ENCODE peak calls at places on chromosomes 16 and 17, in four cellular contexts. G, T, R and P are unnamed samples.

GRCh38 chr16:8877894-8878522 is 4.1 kb upstream of the LITAFD start:
- ATAC-seq in G (peak), T (no peak), R (no peak), P (no peak)

GRCh38 chr17:74274060-74274702 is at the start of gene DNAI2:
- ATAC-seq in G (peak), T (no peak), R (no peak), P (no peak)

GRCh38 chr17:75316253-75316652 is 27.0 kb upstream of the SLC25A19 start:
- ATAC-seq in G (no peak), T (no peak), R (no peak), P (no peak)

GRCh38 chr16:64580558-64580957 is 541.3 kb downstream of the CDH11 start:
- ATAC-seq in G (no peak), T (no peak), R (no peak), P (no peak)

GRCh38 chr17:41530062-41531048 is 2.2 kb upstream of the KRT19 start:
- ATAC-seq in G (no peak), T (peak), R (peak), P (no peak)

GRCh38 chr16:30445149-30445407 is 596 bp downstream of the SEPHS2 start:
- ATAC-seq in G (no peak), T (no peak), R (no peak), P (no peak)

GRCh38 chr16:2016407-2016922 is 3.1 kb upstream of the NPW start:
- ATAC-seq in G (peak), T (peak), R (no peak), P (no peak)

GRCh38 chr17:21113106-21113690 is 13.6 kb upstream of the DHRS7B start:
- ATAC-seq in G (no peak), T (no peak), R (no peak), P (no peak)

GRCh38 chr16:46583036-46583435 is 38.1 kb downstream of the SHCBP1 start:
- ATAC-seq in G (no peak), T (no peak), R (no peak), P (no peak)

GRCh38 chr17:57735707-57736106 is 9.4 kb downstream of the CCDC182 start:
- ATAC-seq in G (no peak), T (no peak), R (no peak), P (no peak)

GRCh38 chr16:25138130-25138529 is 26.6 kb downstream of the LCMT1 start:
- ATAC-seq in G (no peak), T (no peak), R (no peak), P (no peak)

GRCh38 chr17:40317345-40317873 is 8.4 kb downstream of the RARA start:
- ATAC-seq in G (no peak), T (peak), R (peak), P (no peak)

GRCh38 chr17:76579281-76579680 is 6.4 kb downstream of the ST6GALNAC2 start:
- ATAC-seq in G (no peak), T (no peak), R (no peak), P (no peak)

GRCh38 chr17:81210466-81210865 is 12.3 kb downstream of the CEP131 start:
- ATAC-seq in G (no peak), T (no peak), R (no peak), P (no peak)

GRCh38 chr17:1640329-1641064 is 5.0 kb downstream of the SCARF1 start:
- ATAC-seq in G (peak), T (no peak), R (peak), P (no peak)

GRCh38 chr16:83882118-83882879 is 16.6 kb upstream of the MLYCD start:
- ATAC-seq in G (no peak), T (no peak), R (peak), P (no peak)

GRCh38 chr17:81197409-81197795 is 25.4 kb downstream of the CEP131 start:
- ATAC-seq in G (no peak), T (no peak), R (no peak), P (peak)

GRCh38 chr17:74481621-74482020 is 15.2 kb downstream of the CD300A start:
- ATAC-seq in G (no peak), T (no peak), R (no peak), P (no peak)

GRCh38 chr17:38605230-38605851 is 411 bp downstream of the SRCIN1 start:
- ATAC-seq in G (no peak), T (no peak), R (no peak), P (peak)

GRCh38 chr17:50943575-50943933 is 77.4 kb upstream of the TOB1 start:
- ATAC-seq in G (no peak), T (no peak), R (no peak), P (no peak)

GRCh38 chr16:4936181-4936990 is 562 bp downstream of the PPL start:
- ATAC-seq in G (peak), T (peak), R (peak), P (peak)

GRCh38 chr16:67951485-67951884 is 7.6 kb upstream of the LCAT start:
- ATAC-seq in G (no peak), T (no peak), R (peak), P (no peak)

GRCh38 chr16:72014675-72015074 is 6.1 kb downstream of the DHODH start:
- ATAC-seq in G (no peak), T (no peak), R (no peak), P (no peak)
- H3K4me3 ChIP-seq in G (peak), T (no peak), R (peak), P (no peak)

DNA sequence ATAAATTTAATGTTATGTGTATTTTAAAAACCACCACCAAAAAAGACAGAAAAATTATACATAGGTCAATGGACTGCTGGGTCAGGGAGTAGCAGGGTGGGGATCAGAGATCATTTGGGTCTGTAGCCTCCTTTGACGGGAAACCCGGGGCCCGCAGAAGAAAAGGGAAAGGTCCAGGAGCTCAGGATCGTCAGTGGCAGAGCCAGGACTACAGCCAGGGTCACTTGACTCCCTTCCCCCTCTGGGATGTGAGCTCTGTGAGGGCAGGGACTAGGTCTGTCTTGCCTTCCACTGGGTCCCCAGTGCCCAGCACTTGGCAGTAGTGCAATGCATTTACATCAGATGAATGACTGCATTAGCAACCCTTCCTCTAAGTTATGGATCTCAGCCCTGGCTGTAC is 62.1 kb downstream of the TOM1L2 start:
- ATAC-seq in G (no peak), T (no peak), R (no peak), P (no peak)
- H3K27ac ChIP-seq in G (no peak), T (no peak), R (no peak), P (no peak)

GRCh38 chr17:35083071-35083470 is 19.6 kb upstream of the RFFL start:
- ATAC-seq in G (no peak), T (no peak), R (no peak), P (no peak)
- H3K4me3 ChIP-seq in G (no peak), T (no peak), R (no peak), P (no peak)

GRCh38 chr16:88807626-88808453 is 3.9 kb downstream of the APRT start:
- ATAC-seq in G (no peak), T (no peak), R (no peak), P (no peak)
- H3K27ac ChIP-seq in G (no peak), T (no peak), R (no peak), P (no peak)

GRCh38 chr17:31509805-31510177 is 118.3 kb downstream of the RAB11FIP4 start:
- ATAC-seq in G (peak), T (no peak), R (peak), P (no peak)
- H3K4me3 ChIP-seq in G (no peak), T (no peak), R (no peak), P (no peak)

GRCh38 chr17:8609910-8610309 is 20.6 kb downstream of the MYH10 start:
- ATAC-seq in G (no peak), T (no peak), R (no peak), P (no peak)
- H3K27ac ChIP-seq in G (no peak), T (no peak), R (no peak), P (no peak)

GRCh38 chr17:15263206-15263579 is 1.9 kb downstream of the PMP22 start:
- ATAC-seq in G (no peak), T (peak), R (peak), P (peak)

GRCh38 chr17:15260376-15261062 is 4.6 kb downstream of the PMP22 start:
- ATAC-seq in G (peak), T (peak), R (peak), P (peak)

GRCh38 chr17:15262291-15263205 is 2.6 kb downstream of the PMP22 start:
- ATAC-seq in G (peak), T (peak), R (peak), P (peak)

GRCh38 chr17:15261818-15262290 is 3.3 kb downstream of the PMP22 start:
- ATAC-seq in G (no peak), T (no peak), R (peak), P (no peak)

DNA sequence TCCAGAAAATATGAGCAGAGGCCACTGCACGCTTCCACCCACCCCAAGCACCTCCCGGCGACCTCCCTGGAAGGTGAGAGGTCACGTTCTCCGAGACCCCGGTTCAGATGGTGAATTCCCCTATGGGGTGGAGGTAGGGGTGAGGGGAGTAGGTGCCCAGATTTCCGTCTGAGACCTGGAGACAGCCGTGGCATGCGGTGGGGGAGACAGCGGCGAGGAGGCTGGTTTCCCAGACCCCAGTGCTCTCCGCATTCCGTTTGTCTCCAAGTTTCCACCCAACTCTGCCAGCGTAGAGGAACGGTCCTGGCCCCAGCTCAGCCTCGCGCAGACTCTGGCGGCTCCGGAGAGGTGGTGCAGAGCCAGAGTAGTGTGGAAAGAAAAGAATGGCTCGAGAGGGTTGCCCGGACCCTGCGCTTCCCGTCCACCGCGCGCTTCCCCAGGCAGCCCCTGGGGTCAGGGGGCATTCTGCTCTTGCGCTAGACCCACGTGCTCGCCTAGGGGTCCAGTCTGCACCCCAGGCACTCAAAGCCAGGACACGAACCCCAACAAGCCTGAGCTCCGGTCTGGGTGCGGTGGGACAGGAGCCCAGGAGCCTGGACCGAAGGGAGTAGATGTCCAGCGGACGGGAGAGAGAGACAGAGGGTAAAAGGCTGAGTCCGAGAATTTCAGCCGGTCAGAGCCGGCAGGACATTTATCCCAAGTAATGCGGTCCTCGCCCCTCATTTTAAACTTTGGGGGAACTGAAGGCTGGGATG is 3.9 kb downstream of the PMP22 start:
- ATAC-seq in G (peak), T (peak), R (peak), P (peak)
- H3K4me3 ChIP-seq in G (peak), T (peak), R (peak), P (peak)

DNA sequence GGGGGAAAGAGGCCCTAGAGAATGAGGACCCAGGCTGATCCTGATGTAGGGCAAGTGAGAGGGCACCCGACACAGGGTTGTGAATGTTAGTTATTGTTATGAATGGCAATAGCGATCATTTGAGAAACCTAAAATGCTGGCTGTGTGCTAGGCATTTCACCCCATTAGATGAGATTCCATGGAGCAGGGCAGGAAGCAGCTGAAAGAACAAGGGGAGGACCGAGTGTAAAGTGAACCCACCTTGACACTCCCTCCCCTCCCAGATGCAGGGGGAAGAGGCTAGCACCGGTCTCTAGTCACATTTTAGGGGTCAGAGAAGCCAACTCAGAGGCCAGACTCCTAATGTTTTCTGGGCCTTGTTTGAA is 553 bp upstream of the CORO6 start:
- ATAC-seq in G (no peak), T (no peak), R (no peak), P (no peak)
- H3K27ac ChIP-seq in G (no peak), T (no peak), R (peak), P (peak)

GRCh38 chr16:73166394-73166971 is 118.6 kb upstream of the ZFHX3 start:
- ATAC-seq in G (no peak), T (peak), R (peak), P (peak)
- H3K4me3 ChIP-seq in G (no peak), T (peak), R (peak), P (no peak)